ENCODE peak calls at places on chromosome 10, in eight cellular contexts. F is Panc1; X is PC-3; Y is A549; H is ovary; K is lung; U is sigmoid colon; J is CD8-positive, alpha-beta T cell. I is an unnamed sample.

GRCh38 chr10:132331259-132331955 is 586 bp upstream of the LRRC27 start:
- DNase-seq in H (no peak), U (no peak), X (peak), Y (no peak), J (no peak), K (no peak), F (no peak), I (no peak)

GRCh38 chr10:58660577-58661255 is 148.0 kb downstream of the BICC1 start:
- DNase-seq in H (no peak), K (no peak), U (no peak), Y (no peak), J (no peak), F (no peak), X (no peak), I (no peak)

GRCh38 chr10:127935115-127935561 is 28.2 kb downstream of the PTPRE start:
- DNase-seq in K (no peak), H (no peak), J (no peak), X (no peak), U (peak), F (no peak), Y (no peak), I (no peak)

GRCh38 chr10:121418126-121418777 is 180.0 kb downstream of the FGFR2 start:
- DNase-seq in F (peak), X (peak), J (no peak), U (no peak), H (no peak), K (no peak), Y (no peak), I (peak)

GRCh38 chr10:51834548-51834947 is 135.2 kb upstream of the CSTF2T start:
- DNase-seq in F (no peak), U (no peak), Y (no peak), K (no peak), X (no peak), J (no peak), H (no peak), I (no peak)

GRCh38 chr10:5595591-5596590 is 70.5 kb downstream of the ASB13 start:
- DNase-seq in F (peak), H (no peak), U (no peak), Y (peak), X (peak), K (no peak), J (no peak), I (peak)

GRCh38 chr10:33010132-33011037 is 52.4 kb upstream of the ITGB1 start:
- DNase-seq in F (peak), H (no peak), K (peak), U (no peak), Y (peak), X (peak), J (peak), I (peak)

GRCh38 chr10:86733260-86733671 is 23.2 kb upstream of the BMPR1A start:
- DNase-seq in K (peak), U (peak), H (peak), Y (no peak), F (no peak), J (no peak), X (no peak), I (no peak)

GRCh38 chr10:484925-485661 is 204.4 kb downstream of the DIP2C start:
- DNase-seq in Y (no peak), K (peak), X (peak), H (no peak), F (no peak), U (no peak), J (no peak), I (peak)

GRCh38 chr10:31507427-31507826 is 188.4 kb downstream of the ZEB1 start:
- DNase-seq in J (no peak), K (no peak), X (no peak), F (no peak), Y (no peak), U (no peak), H (no peak), I (no peak)

GRCh38 chr10:31171402-31172120 is 139.9 kb upstream of the ZNF438 start:
- DNase-seq in H (no peak), K (no peak), Y (no peak), X (no peak), F (no peak), J (no peak), U (no peak), I (no peak)

GRCh38 chr10:1050145-1050544 is 1.2 kb upstream of the IDI1 start:
- DNase-seq in H (no peak), K (no peak), J (no peak), U (no peak), X (peak), Y (peak), F (no peak), I (no peak)

GRCh38 chr10:129626801-129627434 is 159.9 kb downstream of the MGMT start:
- DNase-seq in H (no peak), X (no peak), F (no peak), K (no peak), Y (no peak), U (no peak), J (no peak), I (no peak)

GRCh38 chr10:114551310-114551972 is 106.6 kb downstream of the ABLIM1 start:
- DNase-seq in F (no peak), Y (no peak), X (no peak), H (peak), J (no peak), K (peak), U (peak), I (no peak)

GRCh38 chr10:94546616-94547175 is 1.1 kb downstream of the HELLS start:
- DNase-seq in J (no peak), H (no peak), Y (no peak), U (no peak), K (no peak), X (no peak), F (peak), I (peak)

GRCh38 chr10:119634219-119634544 is 17.0 kb upstream of the BAG3 start:
- DNase-seq in K (no peak), F (no peak), J (no peak), U (peak), X (no peak), H (no peak), Y (peak), I (no peak)

GRCh38 chr10:52484426-52485065 is 170.5 kb downstream of the DKK1 start:
- DNase-seq in U (no peak), F (no peak), K (no peak), Y (no peak), J (no peak), H (no peak), X (no peak), I (no peak)

GRCh38 chr10:707456-707855 is 18.0 kb upstream of the DIP2C start:
- DNase-seq in Y (no peak), J (no peak), X (no peak), U (no peak), F (no peak), K (no peak), H (no peak), I (no peak)

GRCh38 chr10:90032519-90032918 is 331.1 kb downstream of the KIF20B start:
- DNase-seq in K (no peak), F (no peak), H (no peak), X (peak), Y (no peak), U (no peak), J (no peak), I (no peak)

GRCh38 chr10:9895981-9896380 is 1121.7 kb upstream of the CELF2 start:
- DNase-seq in Y (no peak), F (no peak), H (no peak), J (no peak), K (no peak), U (no peak), X (no peak), I (no peak)

GRCh38 chr10:123835575-123835974 is 56.0 kb downstream of the CPXM2 start:
- DNase-seq in Y (no peak), U (no peak), H (no peak), F (no peak), J (no peak), K (peak), X (no peak), I (no peak)

GRCh38 chr10:102713814-102714620 is at the start of gene ARL3:
- DNase-seq in Y (peak), J (peak), K (peak), H (peak), X (peak), F (peak), U (peak), I (peak)

GRCh38 chr10:21926949-21927348 is 76.6 kb downstream of the DNAJC1 start:
- DNase-seq in H (no peak), K (peak), Y (peak), J (no peak), F (no peak), X (peak), U (no peak), I (peak)

GRCh38 chr10:58969578-58969977 is 206.9 kb upstream of the PHYHIPL start:
- DNase-seq in K (no peak), Y (no peak), F (no peak), H (no peak), X (no peak), U (no peak), J (no peak), I (no peak)

GRCh38 chr10:44863344-44864041 is 47.6 kb upstream of the TMEM72 start:
- DNase-seq in X (peak), Y (no peak), J (no peak), H (no peak), F (no peak), U (no peak), K (no peak), I (no peak)
- TF ChIP-seq CTCF in X (peak), Y (no peak), J (no peak), H (no peak), F (no peak), U (no peak), K (no peak), I (no peak)

GRCh38 chr10:79239275-79239779 is 107.9 kb upstream of the PPIF start:
- DNase-seq in Y (peak), K (no peak), X (peak), J (no peak), H (no peak), F (no peak), U (peak), I (no peak)
- H3K27ac ChIP-seq in Y (no peak), K (no peak), X (no peak), J (no peak), H (no peak), F (no peak), U (peak), I (peak)

GRCh38 chr10:37754538-37755323 is 102.7 kb downstream of the ZNF248 start:
- DNase-seq in Y (peak), X (peak), U (no peak), K (no peak), H (no peak), J (no peak), F (peak), I (peak)
- TF ChIP-seq CTCF in Y (peak), X (peak), U (peak), K (no peak), H (no peak), J (no peak), F (peak), I (peak)

GRCh38 chr10:125073996-125074395 is 86.4 kb downstream of the CTBP2 start:
- DNase-seq in K (no peak), X (no peak), J (no peak), F (no peak), Y (no peak), H (no peak), U (no peak), I (no peak)

GRCh38 chr10:125071008-125071407 is 89.4 kb downstream of the CTBP2 start:
- DNase-seq in Y (no peak), F (no peak), H (peak), K (no peak), U (peak), J (no peak), X (no peak), I (no peak)

GRCh38 chr10:125076121-125076825 is 84.1 kb downstream of the CTBP2 start:
- DNase-seq in J (no peak), H (peak), X (no peak), K (no peak), Y (no peak), F (no peak), U (peak), I (no peak)

GRCh38 chr10:125076891-125077643 is 83.3 kb downstream of the CTBP2 start:
- DNase-seq in F (no peak), U (peak), H (peak), J (no peak), Y (no peak), K (no peak), X (no peak), I (no peak)

DNA sequence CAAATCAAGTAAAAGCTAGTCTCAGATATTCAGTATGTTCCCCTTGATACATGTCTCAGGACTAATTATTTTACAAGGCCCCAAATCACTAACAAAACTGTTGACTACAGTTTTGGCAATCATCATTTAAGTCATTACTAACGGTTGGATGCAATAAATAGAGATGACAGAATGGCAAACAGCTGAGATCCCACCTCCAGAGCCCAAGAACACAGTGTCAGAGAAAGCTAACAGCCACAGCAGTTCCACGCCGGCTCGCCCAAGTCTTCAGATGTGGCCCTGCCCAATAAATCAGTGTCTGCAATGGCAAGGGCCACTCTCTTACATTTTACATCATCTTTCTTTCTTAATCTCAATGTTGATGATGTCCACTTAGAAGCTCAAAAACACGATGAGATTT is 87.5 kb downstream of the CTBP2 start:
- DNase-seq in Y (no peak), F (no peak), U (no peak), H (peak), J (no peak), K (no peak), X (no peak), I (no peak)
- H3K27ac ChIP-seq in Y (no peak), F (no peak), U (no peak), H (no peak), J (no peak), K (no peak), X (no peak), I (no peak)

GRCh38 chr10:48215148-48215982 is 59.1 kb downstream of the FRMPD2 start:
- DNase-seq in K (peak), Y (peak), U (no peak), X (peak), H (no peak), J (peak), F (peak), I (peak)
- TF ChIP-seq CTCF in K (peak), Y (peak), U (peak), X (peak), H (no peak), J (peak), F (peak), I (peak)

GRCh38 chr10:117686606-117687005 is 144.1 kb downstream of the EMX2 start:
- DNase-seq in Y (no peak), H (no peak), F (no peak), X (peak), K (no peak), U (no peak), J (no peak), I (peak)
- H3K27ac ChIP-seq in Y (no peak), H (no peak), F (no peak), X (peak), K (no peak), U (no peak), J (no peak), I (no peak)

GRCh38 chr10:6973904-6974303 is 393.8 kb upstream of the PRKCQ start:
- DNase-seq in K (no peak), U (no peak), F (no peak), X (no peak), J (peak), H (no peak), Y (no peak), I (no peak)

GRCh38 chr10:6980353-6980752 is 400.3 kb upstream of the PRKCQ start:
- DNase-seq in U (no peak), J (no peak), F (no peak), Y (no peak), H (no peak), X (no peak), K (no peak), I (no peak)

GRCh38 chr10:6977641-6978627 is 397.9 kb upstream of the PRKCQ start:
- DNase-seq in U (no peak), X (no peak), J (no peak), K (no peak), Y (no peak), F (no peak), H (no peak), I (no peak)
- TF ChIP-seq CTCF in U (no peak), X (no peak), J (no peak), K (no peak), Y (no peak), F (no peak), H (no peak), I (no peak)

GRCh38 chr10:69960606-69961167 is 92.0 kb upstream of the MACROH2A2 start:
- DNase-seq in Y (no peak), U (no peak), H (no peak), K (no peak), F (no peak), X (no peak), J (no peak), I (no peak)
- H3K27ac ChIP-seq in Y (no peak), U (no peak), H (no peak), K (no peak), F (no peak), X (no peak), J (no peak), I (no peak)

GRCh38 chr10:77082601-77083252 is 554.9 kb downstream of the KCNMA1 start:
- DNase-seq in J (no peak), X (no peak), K (no peak), U (no peak), Y (no peak), H (no peak), F (no peak), I (no peak)
- TF ChIP-seq CTCF in J (no peak), X (no peak), K (no peak), U (no peak), Y (no peak), H (no peak), F (peak), I (no peak)

GRCh38 chr10:4266387-4267083 is 481.5 kb upstream of the KLF6 start:
- DNase-seq in J (no peak), X (no peak), Y (no peak), H (no peak), F (no peak), K (no peak), U (no peak), I (no peak)
- H3K27ac ChIP-seq in J (no peak), X (no peak), Y (no peak), H (no peak), F (peak), K (no peak), U (peak), I (no peak)